ENCODE peak calls at places on chromosomes 1 and 21, in four cellular contexts. N, I, Z and D are unnamed samples.

GRCh38 chr1:151502035-151502728 is 9.0 kb upstream of the CGN start:
- DNase-seq in N (no peak), I (no peak), Z (no peak), D (no peak)

GRCh38 chr1:221487781-221488520 is 253.9 kb downstream of the DUSP10 start:
- DNase-seq in N (peak; percentile 89), I (no peak), Z (no peak), D (no peak)

GRCh38 chr21:28235169-28235892 is 757.3 kb downstream of the LTN1 start:
- DNase-seq in N (no peak), I (peak; percentile 9), Z (no peak), D (no peak)

GRCh38 chr1:230382060-230382491 is 44.1 kb downstream of the PGBD5 start:
- DNase-seq in N (peak; percentile 23), I (no peak), Z (no peak), D (no peak)

GRCh38 chr1:210257698-210258395 is 25.3 kb downstream of the SERTAD4 start:
- DNase-seq in N (no peak), I (no peak), Z (no peak), D (no peak)

GRCh38 chr1:153393926-153394325 is 3.1 kb upstream of the S100A8 start:
- DNase-seq in N (no peak), I (no peak), Z (no peak), D (no peak)

GRCh38 chr1:51345300-51345687 is 14.9 kb upstream of the TTC39A start:
- DNase-seq in N (no peak), I (no peak), Z (no peak), D (no peak)

GRCh38 chr1:228150458-228151169 is 884 bp downstream of the GJC2 start:
- DNase-seq in N (peak; percentile 82), I (no peak), Z (no peak), D (peak; percentile 89)

GRCh38 chr1:190540366-190540765 is 62.7 kb upstream of the BRINP3 start:
- DNase-seq in N (no peak), I (no peak), Z (no peak), D (no peak)

GRCh38 chr21:38171723-38172344 is 85.0 kb upstream of the KCNJ15 start:
- DNase-seq in N (peak; percentile 75), I (no peak), Z (no peak), D (peak; percentile 38)

GRCh38 chr21:31571879-31572278 is 87.6 kb upstream of the SOD1 start:
- DNase-seq in N (no peak), I (no peak), Z (no peak), D (no peak)

GRCh38 chr1:150970818-150971582 is 3.6 kb downstream of the CERS2 start:
- DNase-seq in N (no peak), I (peak; percentile 68), Z (no peak), D (no peak)

GRCh38 chr1:176073524-176074157 is 133.4 kb downstream of the COP1 start:
- DNase-seq in N (peak; percentile 61), I (peak; percentile 85), Z (no peak), D (peak; percentile 11)

GRCh38 chr1:1003618-1004419 is 3.9 kb upstream of the HES4 start:
- DNase-seq in N (no peak), I (peak; percentile 6), Z (no peak), D (no peak)

GRCh38 chr21:41868062-41868710 is 11.0 kb downstream of the PRDM15 start:
- DNase-seq in N (no peak), I (no peak), Z (no peak), D (no peak)

GRCh38 chr1:85445906-85446305 is 19.1 kb downstream of the DDAH1 start:
- DNase-seq in N (peak; percentile 37), I (no peak), Z (no peak), D (no peak)

GRCh38 chr1:146034976-146035469 is 13.5 kb upstream of the HJV start:
- DNase-seq in N (no peak), I (no peak), Z (no peak), D (peak; percentile 33)

GRCh38 chr1:247274857-247275256 is 19.0 kb downstream of the VN1R5 start:
- DNase-seq in N (no peak), I (no peak), Z (no peak), D (no peak)

GRCh38 chr1:228668553-228669400 is 66.5 kb upstream of the RHOU start:
- DNase-seq in N (peak; percentile 20), I (no peak), Z (no peak), D (peak; percentile 89)

GRCh38 chr1:223702735-223703667 is 9.3 kb upstream of the CAPN2 start:
- DNase-seq in N (peak; percentile 76), I (no peak), Z (no peak), D (peak; percentile 52)
- H3K4me3 ChIP-seq in N (peak overlapping the region; percentile 11), I (no peak overlapping the region), Z (no peak overlapping the region), D (no peak overlapping the region)

DNA sequence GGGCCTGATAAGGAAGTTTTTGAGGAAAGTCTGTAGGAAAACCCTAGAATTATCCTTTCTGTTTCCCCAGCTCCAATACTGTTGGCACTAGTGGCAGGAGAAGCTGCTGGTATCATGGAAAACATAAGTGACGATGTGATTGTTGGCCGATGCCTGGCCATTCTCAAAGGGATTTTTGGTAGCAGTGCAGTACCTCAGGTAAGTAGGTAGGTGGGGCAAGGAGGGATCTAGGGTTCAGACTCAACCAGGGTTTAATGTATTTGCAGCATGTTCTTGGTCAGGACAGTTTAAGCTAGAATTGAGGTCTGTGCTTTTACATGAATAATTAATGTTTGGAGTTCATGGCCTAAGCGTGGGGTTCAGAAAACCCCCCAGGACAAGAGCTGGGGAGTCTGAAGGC is 62.1 kb downstream of the KDM1A start:
- DNase-seq in N (no peak), I (no peak), Z (no peak), D (no peak)
- H3K36me3 ChIP-seq in N (peaks cover 31% of the 10 kb centered on the region), I (no peaks in the 10 kb centered on the region), Z (peaks cover 47% of the 10 kb centered on the region), D (peaks cover 84% of the 10 kb centered on the region)

DNA sequence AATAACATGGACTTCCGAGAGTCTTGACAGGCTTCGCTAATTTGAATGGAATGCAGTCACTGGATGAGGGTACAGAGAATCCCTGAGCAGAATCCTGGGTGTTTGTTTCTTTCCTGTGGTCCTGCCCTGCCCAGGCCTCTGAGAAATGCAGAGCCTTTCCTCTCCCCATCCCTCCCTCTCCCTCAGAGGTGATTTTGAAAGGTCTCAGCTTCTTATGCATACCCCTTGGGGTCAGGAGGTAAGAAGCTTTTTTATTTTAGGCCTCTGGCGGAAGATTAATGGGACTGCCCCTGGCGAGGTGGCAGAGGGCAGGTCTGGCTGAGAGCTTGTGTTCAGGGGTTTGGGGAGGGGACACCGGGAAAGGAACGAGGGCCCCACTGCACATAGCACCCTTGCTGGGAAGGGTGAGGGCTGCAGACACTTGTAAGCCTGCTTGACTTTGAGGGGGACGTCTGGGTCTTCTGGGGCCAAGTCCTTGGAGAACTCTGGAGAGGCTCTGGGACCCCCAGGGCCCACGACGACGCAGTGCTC is 116.5 kb upstream of the SLC45A1 start:
- DNase-seq in N (peak; percentile 67), I (no peak), Z (no peak), D (no peak)
- H3K4me3 ChIP-seq in N (no peak overlapping the region), I (no peak overlapping the region), Z (no peak overlapping the region), D (no peak overlapping the region)

DNA sequence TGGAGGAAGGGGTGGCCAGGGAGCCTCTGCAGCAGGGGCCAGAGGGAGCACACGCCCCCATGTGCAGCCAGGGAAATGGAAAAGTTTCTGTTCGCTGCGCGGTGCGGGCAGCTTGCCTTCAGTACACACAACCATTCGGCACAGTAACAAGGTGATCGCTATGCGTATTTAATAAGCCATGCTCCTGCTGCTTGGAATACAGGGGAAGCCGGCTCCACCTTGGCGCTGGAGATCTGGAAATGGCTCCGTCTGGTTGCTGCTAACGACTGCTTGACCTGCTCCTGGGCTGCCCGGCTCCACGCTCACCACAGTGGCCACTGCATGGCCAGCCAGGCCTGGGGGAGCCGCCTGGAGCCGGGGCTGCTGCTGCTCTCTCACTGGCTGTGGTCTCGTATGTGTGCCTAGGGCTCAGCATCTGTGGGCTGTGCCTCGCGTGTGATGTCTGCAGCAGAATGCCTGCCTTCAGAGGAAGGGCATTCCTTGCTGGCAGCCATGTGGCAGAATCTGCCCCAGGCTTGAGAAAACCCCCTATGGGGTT is 86.4 kb upstream of the ACTL8 start:
- DNase-seq in N (no peak), I (no peak), Z (no peak), D (no peak)
- H3K36me3 ChIP-seq in N (peaks cover 7% of the 10 kb centered on the region), I (peaks cover 5% of the 10 kb centered on the region), Z (no peaks in the 10 kb centered on the region), D (peaks cover 5% of the 10 kb centered on the region)

GRCh38 chr1:144551543-144552424 is 40.9 kb upstream of the PPIAL4F start:
- DNase-seq in N (peak; percentile 95), I (peak; percentile 52), Z (peak; percentile 58), D (peak; percentile 96)

DNA sequence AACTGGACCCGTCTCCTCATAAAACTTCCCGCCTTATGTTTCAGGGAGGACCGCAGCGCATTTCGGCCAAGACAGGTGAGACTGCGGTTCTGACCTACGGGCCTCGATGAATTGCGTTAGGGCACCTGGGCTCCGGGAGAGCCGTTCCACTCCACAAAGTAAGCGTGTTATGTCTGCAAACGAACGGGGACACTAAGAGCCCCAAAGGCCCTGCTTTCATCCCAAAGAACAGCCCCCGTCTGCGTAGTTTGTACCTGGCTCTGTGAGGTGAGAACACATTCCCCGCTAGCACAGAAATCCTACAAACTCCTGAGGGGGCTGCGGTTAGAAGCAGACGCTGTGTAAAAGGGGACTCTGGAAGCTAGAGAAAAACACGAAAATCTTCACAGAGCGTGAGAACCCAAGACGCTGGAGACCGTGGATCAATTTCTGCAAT is 41.6 kb upstream of the PPIAL4F start:
- DNase-seq in N (peak; percentile 0), I (no peak), Z (no peak), D (peak; percentile 17)
- H3K4me3 ChIP-seq in N (peak overlapping the region; percentile 58), I (no peak overlapping the region), Z (peak overlapping the region; percentile 60), D (peak overlapping the region; percentile 65)

GRCh38 chr1:200738348-200738732 is 353 bp upstream of the CAMSAP2 start:
- DNase-seq in N (peak; percentile 90), I (no peak), Z (no peak), D (no peak)
- H3K36me3 ChIP-seq in N (no peaks in the 10 kb centered on the region), I (no peaks in the 10 kb centered on the region), Z (no peaks in the 10 kb centered on the region), D (peaks cover 16% of the 10 kb centered on the region)

DNA sequence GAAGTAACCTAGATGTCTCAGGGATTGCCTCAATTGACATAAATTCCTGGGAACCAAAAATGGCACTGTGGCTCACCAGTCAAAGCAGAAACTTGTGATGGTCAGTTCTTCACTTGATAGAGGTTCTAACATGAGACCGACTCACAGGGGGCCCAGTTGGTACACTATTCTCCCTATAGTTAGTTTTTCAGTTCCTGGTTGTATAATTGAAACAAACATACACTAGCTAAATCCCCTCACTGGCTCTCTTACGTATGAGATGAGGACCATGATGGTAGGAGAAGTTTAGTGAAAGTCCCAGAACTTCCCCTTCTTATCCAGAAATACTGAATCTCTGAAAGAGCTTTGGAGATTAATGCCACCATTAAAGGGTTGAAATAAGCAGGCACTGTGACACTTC is 2.7 kb upstream of the S100B start:
- DNase-seq in N (no peak), I (no peak), Z (no peak), D (no peak)
- H3K4me3 ChIP-seq in N (no peak overlapping the region), I (no peak overlapping the region), Z (no peak overlapping the region), D (no peak overlapping the region)

GRCh38 chr1:182809414-182809957 is 19.9 kb downstream of the NPL start:
- DNase-seq in N (no peak), I (no peak), Z (no peak), D (peak; percentile 5)
- H3K36me3 ChIP-seq in N (no peaks in the 10 kb centered on the region), I (no peaks in the 10 kb centered on the region), Z (no peaks in the 10 kb centered on the region), D (no peaks in the 10 kb centered on the region)

DNA sequence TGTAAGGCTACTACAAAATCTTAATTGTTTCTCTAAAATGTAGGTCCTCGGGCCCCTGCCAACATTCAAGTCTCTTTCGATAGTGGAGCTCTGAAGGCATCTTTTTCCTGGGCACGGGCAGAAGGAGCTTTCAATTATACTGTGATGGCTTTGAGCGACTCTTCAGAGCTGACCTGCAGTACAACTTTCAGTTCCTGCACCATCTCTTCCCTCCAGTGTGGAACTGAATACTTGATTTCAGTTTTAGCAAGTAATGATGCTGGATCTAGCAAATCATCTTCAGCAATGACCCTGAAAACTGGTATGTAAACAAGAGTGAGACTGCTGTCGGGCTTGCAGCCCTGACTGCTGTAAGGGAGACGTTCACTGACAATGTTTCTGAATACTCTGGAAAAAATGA is 9.6 kb downstream of the FNDC7 start:
- DNase-seq in N (no peak), I (no peak), Z (no peak), D (no peak)
- H3K4me3 ChIP-seq in N (peak overlapping the region; percentile 38), I (no peak overlapping the region), Z (no peak overlapping the region), D (no peak overlapping the region)